ENCODE peak calls at places on chromosomes 12 and 14, in four cellular contexts. M is AG04450, H is H4, X is gastrocnemius medialis. F is an unnamed sample.

GRCh38 chr12:90729741-90730140 is 225.2 kb downstream of the CCER1 start:
- DNase-seq in M (no peak), H (peak; percentile 28), X (no peak), F (peak; percentile 49)

GRCh38 chr12:51536159-51536558 is 54.9 kb upstream of the SCN8A start:
- DNase-seq in M (no peak), H (no peak), X (no peak), F (no peak)

GRCh38 chr12:10190558-10191388 is 11.9 kb downstream of the TMEM52B start:
- DNase-seq in M (no peak), H (peak; percentile 79), X (no peak), F (peak; percentile 68)

GRCh38 chr12:63298386-63298930 is 147.5 kb upstream of the AVPR1A start:
- DNase-seq in M (no peak), H (no peak), X (no peak), F (no peak)

GRCh38 chr14:68789798-68790655 is 2.8 kb downstream of the ZFP36L1 start:
- DNase-seq in M (no peak), H (no peak), X (no peak), F (peak; percentile 34)

GRCh38 chr12:119153477-119154434 is 25.0 kb upstream of the HSPB8 start:
- DNase-seq in M (no peak), H (peak; percentile 67), X (peak; percentile 77), F (no peak)

GRCh38 chr12:122064780-122065588 is 13.6 kb upstream of the MLXIP start:
- DNase-seq in M (no peak), H (peak; percentile 80), X (no peak), F (peak; percentile 97)

GRCh38 chr14:90290612-90291011 is 34.3 kb downstream of the PSMC1 start:
- DNase-seq in M (no peak), H (no peak), X (no peak), F (no peak)

GRCh38 chr14:20376071-20376588 is 32.7 kb downstream of the PARP2 start:
- DNase-seq in M (no peak), H (no peak), X (no peak), F (no peak)

GRCh38 chr12:124284368-124284767 is 10.5 kb upstream of the RFLNA start:
- DNase-seq in M (no peak), H (no peak), X (no peak), F (no peak)

GRCh38 chr14:90941705-90942104 is 118.7 kb downstream of the RPS6KA5 start:
- DNase-seq in M (no peak), H (no peak), X (no peak), F (no peak)

GRCh38 chr14:32306549-32306948 is 22.5 kb upstream of the AKAP6 start:
- DNase-seq in M (no peak), H (no peak), X (no peak), F (no peak)

GRCh38 chr14:89849931-89850330 is 104.6 kb downstream of the EFCAB11 start:
- DNase-seq in M (no peak), H (no peak), X (no peak), F (peak; percentile 62)

GRCh38 chr12:71594214-71594948 is 69.3 kb downstream of the ZFC3H1 start:
- DNase-seq in M (no peak), H (no peak), X (no peak), F (no peak)

GRCh38 chr12:28460420-28461130 is 270.3 kb downstream of the CCDC91 start:
- DNase-seq in M (no peak), H (no peak), X (no peak), F (no peak)

GRCh38 chr12:24997970-24998582 is 49.2 kb upstream of the BCAT1 start:
- DNase-seq in M (peak; percentile 58), H (peak; percentile 85), X (no peak), F (peak; percentile 79)

GRCh38 chr12:123057505-123058265 is 77.2 kb downstream of the ARL6IP4 start:
- DNase-seq in M (no peak), H (peak; percentile 95), X (no peak), F (no peak)

GRCh38 chr12:109920266-109920780 is 20.2 kb downstream of the TCHP start:
- DNase-seq in M (no peak), H (no peak), X (no peak), F (no peak)

GRCh38 chr12:17810399-17810798 is 279.6 kb downstream of the RERGL start:
- DNase-seq in M (no peak), H (no peak), X (no peak), F (no peak)

GRCh38 chr12:62792526-62792925 is 142.4 kb downstream of the PPM1H start:
- DNase-seq in M (no peak), H (no peak), X (no peak), F (no peak)

GRCh38 chr14:74754157-74754556 is 9.0 kb upstream of the YLPM1 start:
- DNase-seq in M (no peak), H (no peak), X (no peak), F (no peak)

GRCh38 chr14:25833341-25834121 is 764.3 kb downstream of the NOVA1 start:
- DNase-seq in M (no peak), H (peak; percentile 25), X (no peak), F (no peak)

GRCh38 chr12:132170637-132171292 is 26.5 kb downstream of the NOC4L start:
- DNase-seq in M (no peak), H (no peak), X (no peak), F (no peak)

GRCh38 chr12:124656214-124656516 is 88.8 kb upstream of the NCOR2 start:
- DNase-seq in M (no peak), H (no peak), X (no peak), F (no peak)

F was measured in HCEC 1CT.